ENCODE peak calls at places on chromosomes 2 and 18, in eight cellular contexts. One of them, this sample, is unnamed.

GRCh38 chr2:29936005-29936404 is 14.6 kb upstream of the ALK start:
- DNase-seq in neuronal stem cell: no peak
- DNase-seq in T-helper 2 cell treated with Interferon-gamma antibody and Interleukin-4, amounts not matched to agents 5 μg/mL and 100 μg/mL, for 36 hours: no peak
- DNase-seq in amniotic stem cell: no peak
- DNase-seq in hippocampal formation: no peak
- DNase-seq in activated CD4-positive, alpha-beta T cell treated with anti-CD3 and anti-CD28 coated beads, Interleukin-2, amount 10 ng/mL, durations not matched to agents 24 days and 14 days: no peak
- DNase-seq in body of pancreas: no peak
- DNase-seq in GM03348: no peak
- DNase-seq in this sample: no peak

GRCh38 chr2:54771166-54771565 is 47.7 kb downstream of the EML6 start:
- DNase-seq in GM03348: peak; percentile 30
- DNase-seq in amniotic stem cell: peak; percentile 26
- DNase-seq in activated CD4-positive, alpha-beta T cell treated with anti-CD3 and anti-CD28 coated beads, Interleukin-2, amount 10 ng/mL, durations not matched to agents 24 days and 14 days: peak; percentile 13
- DNase-seq in body of pancreas: no peak
- DNase-seq in T-helper 2 cell treated with Interferon-gamma antibody and Interleukin-4, amounts not matched to agents 5 μg/mL and 100 μg/mL, for 36 hours: no peak
- DNase-seq in hippocampal formation: no peak
- DNase-seq in neuronal stem cell: no peak
- DNase-seq in this sample: no peak

GRCh38 chr2:11698009-11698922 is 28.3 kb upstream of the NTSR2 start:
- DNase-seq in amniotic stem cell: no peak
- DNase-seq in activated CD4-positive, alpha-beta T cell treated with anti-CD3 and anti-CD28 coated beads, Interleukin-2, amount 10 ng/mL, durations not matched to agents 24 days and 14 days: no peak
- DNase-seq in hippocampal formation: no peak
- DNase-seq in body of pancreas: peak; percentile 34
- DNase-seq in GM03348: peak; percentile 63
- DNase-seq in neuronal stem cell: no peak
- DNase-seq in T-helper 2 cell treated with Interferon-gamma antibody and Interleukin-4, amounts not matched to agents 5 μg/mL and 100 μg/mL, for 36 hours: no peak
- DNase-seq in this sample: no peak

GRCh38 chr2:208101716-208102631 is 22.4 kb downstream of the CRYGD start:
- DNase-seq in T-helper 2 cell treated with Interferon-gamma antibody and Interleukin-4, amounts not matched to agents 5 μg/mL and 100 μg/mL, for 36 hours: no peak
- DNase-seq in body of pancreas: no peak
- DNase-seq in neuronal stem cell: no peak
- DNase-seq in GM03348: peak; percentile 35
- DNase-seq in activated CD4-positive, alpha-beta T cell treated with anti-CD3 and anti-CD28 coated beads, Interleukin-2, amount 10 ng/mL, durations not matched to agents 24 days and 14 days: no peak
- DNase-seq in hippocampal formation: peak; percentile 39
- DNase-seq in amniotic stem cell: no peak
- DNase-seq in this sample: no peak

GRCh38 chr2:198004173-198004572 is 199.8 kb downstream of the PLCL1 start:
- DNase-seq in body of pancreas: no peak
- DNase-seq in amniotic stem cell: no peak
- DNase-seq in activated CD4-positive, alpha-beta T cell treated with anti-CD3 and anti-CD28 coated beads, Interleukin-2, amount 10 ng/mL, durations not matched to agents 24 days and 14 days: no peak
- DNase-seq in T-helper 2 cell treated with Interferon-gamma antibody and Interleukin-4, amounts not matched to agents 5 μg/mL and 100 μg/mL, for 36 hours: no peak
- DNase-seq in hippocampal formation: no peak
- DNase-seq in neuronal stem cell: no peak
- DNase-seq in GM03348: peak; percentile 22
- DNase-seq in this sample: no peak

GRCh38 chr2:186542002-186542401 is 47.9 kb upstream of the ITGAV start:
- DNase-seq in neuronal stem cell: no peak
- DNase-seq in GM03348: no peak
- DNase-seq in amniotic stem cell: no peak
- DNase-seq in hippocampal formation: no peak
- DNase-seq in body of pancreas: no peak
- DNase-seq in T-helper 2 cell treated with Interferon-gamma antibody and Interleukin-4, amounts not matched to agents 5 μg/mL and 100 μg/mL, for 36 hours: no peak
- DNase-seq in activated CD4-positive, alpha-beta T cell treated with anti-CD3 and anti-CD28 coated beads, Interleukin-2, amount 10 ng/mL, durations not matched to agents 24 days and 14 days: no peak
- DNase-seq in this sample: no peak

GRCh38 chr2:44941551-44942234 is at the start of gene SIX3:
- DNase-seq in neuronal stem cell: peak; percentile 94
- DNase-seq in GM03348: peak; percentile 53
- DNase-seq in amniotic stem cell: no peak
- DNase-seq in body of pancreas: peak; percentile 38
- DNase-seq in T-helper 2 cell treated with Interferon-gamma antibody and Interleukin-4, amounts not matched to agents 5 μg/mL and 100 μg/mL, for 36 hours: peak; percentile 43
- DNase-seq in activated CD4-positive, alpha-beta T cell treated with anti-CD3 and anti-CD28 coated beads, Interleukin-2, amount 10 ng/mL, durations not matched to agents 24 days and 14 days: peak; percentile 82
- DNase-seq in hippocampal formation: no peak
- DNase-seq in this sample: no peak

GRCh38 chr2:84970956-84971798 is at the start of gene KCMF1:
- DNase-seq in body of pancreas: peak; percentile 84
- DNase-seq in neuronal stem cell: peak; percentile 65
- DNase-seq in T-helper 2 cell treated with Interferon-gamma antibody and Interleukin-4, amounts not matched to agents 5 μg/mL and 100 μg/mL, for 36 hours: peak; percentile 79
- DNase-seq in hippocampal formation: peak; percentile 57
- DNase-seq in GM03348: peak; percentile 93
- DNase-seq in amniotic stem cell: peak; percentile 49
- DNase-seq in activated CD4-positive, alpha-beta T cell treated with anti-CD3 and anti-CD28 coated beads, Interleukin-2, amount 10 ng/mL, durations not matched to agents 24 days and 14 days: peak; percentile 92
- DNase-seq in this sample: no peak

GRCh38 chr2:181438298-181438697 is 18.9 kb upstream of the ITGA4 start:
- DNase-seq in GM03348: no peak
- DNase-seq in body of pancreas: no peak
- DNase-seq in amniotic stem cell: no peak
- DNase-seq in neuronal stem cell: no peak
- DNase-seq in hippocampal formation: no peak
- DNase-seq in activated CD4-positive, alpha-beta T cell treated with anti-CD3 and anti-CD28 coated beads, Interleukin-2, amount 10 ng/mL, durations not matched to agents 24 days and 14 days: peak; percentile 73
- DNase-seq in T-helper 2 cell treated with Interferon-gamma antibody and Interleukin-4, amounts not matched to agents 5 μg/mL and 100 μg/mL, for 36 hours: no peak
- DNase-seq in this sample: no peak

GRCh38 chr2:139162456-139162855 is 382.3 kb upstream of the NXPH2 start:
- DNase-seq in body of pancreas: no peak
- DNase-seq in amniotic stem cell: no peak
- DNase-seq in T-helper 2 cell treated with Interferon-gamma antibody and Interleukin-4, amounts not matched to agents 5 μg/mL and 100 μg/mL, for 36 hours: no peak
- DNase-seq in neuronal stem cell: no peak
- DNase-seq in activated CD4-positive, alpha-beta T cell treated with anti-CD3 and anti-CD28 coated beads, Interleukin-2, amount 10 ng/mL, durations not matched to agents 24 days and 14 days: no peak
- DNase-seq in GM03348: no peak
- DNase-seq in hippocampal formation: no peak
- DNase-seq in this sample: no peak

GRCh38 chr18:55395811-55396210 is 192.2 kb downstream of the TCF4 start:
- DNase-seq in body of pancreas: no peak
- DNase-seq in neuronal stem cell: no peak
- DNase-seq in amniotic stem cell: no peak
- DNase-seq in T-helper 2 cell treated with Interferon-gamma antibody and Interleukin-4, amounts not matched to agents 5 μg/mL and 100 μg/mL, for 36 hours: no peak
- DNase-seq in hippocampal formation: no peak
- DNase-seq in activated CD4-positive, alpha-beta T cell treated with anti-CD3 and anti-CD28 coated beads, Interleukin-2, amount 10 ng/mL, durations not matched to agents 24 days and 14 days: no peak
- DNase-seq in GM03348: no peak
- DNase-seq in this sample: no peak

GRCh38 chr2:108945969-108946368 is 43.1 kb downstream of the EDAR start:
- DNase-seq in hippocampal formation: no peak
- DNase-seq in T-helper 2 cell treated with Interferon-gamma antibody and Interleukin-4, amounts not matched to agents 5 μg/mL and 100 μg/mL, for 36 hours: no peak
- DNase-seq in amniotic stem cell: no peak
- DNase-seq in body of pancreas: peak; percentile 71
- DNase-seq in neuronal stem cell: no peak
- DNase-seq in GM03348: no peak
- DNase-seq in activated CD4-positive, alpha-beta T cell treated with anti-CD3 and anti-CD28 coated beads, Interleukin-2, amount 10 ng/mL, durations not matched to agents 24 days and 14 days: no peak
- DNase-seq in this sample: no peak

GRCh38 chr2:176085861-176086771 is 2.4 kb upstream of the EVX2 start:
- DNase-seq in body of pancreas: peak; percentile 55
- DNase-seq in activated CD4-positive, alpha-beta T cell treated with anti-CD3 and anti-CD28 coated beads, Interleukin-2, amount 10 ng/mL, durations not matched to agents 24 days and 14 days: peak; percentile 60
- DNase-seq in T-helper 2 cell treated with Interferon-gamma antibody and Interleukin-4, amounts not matched to agents 5 μg/mL and 100 μg/mL, for 36 hours: no peak
- DNase-seq in neuronal stem cell: no peak
- DNase-seq in GM03348: peak; percentile 67
- DNase-seq in amniotic stem cell: peak; percentile 48
- DNase-seq in hippocampal formation: peak; percentile 14
- DNase-seq in this sample: no peak

GRCh38 chr18:57659463-57660102 is 37.9 kb upstream of the NARS1 start:
- DNase-seq in amniotic stem cell: no peak
- DNase-seq in activated CD4-positive, alpha-beta T cell treated with anti-CD3 and anti-CD28 coated beads, Interleukin-2, amount 10 ng/mL, durations not matched to agents 24 days and 14 days: no peak
- DNase-seq in neuronal stem cell: no peak
- DNase-seq in hippocampal formation: no peak
- DNase-seq in body of pancreas: no peak
- DNase-seq in GM03348: no peak
- DNase-seq in T-helper 2 cell treated with Interferon-gamma antibody and Interleukin-4, amounts not matched to agents 5 μg/mL and 100 μg/mL, for 36 hours: no peak
- DNase-seq in this sample: no peak

GRCh38 chr18:240175-240574 is 27.7 kb downstream of the THOC1 start:
- DNase-seq in GM03348: no peak
- DNase-seq in activated CD4-positive, alpha-beta T cell treated with anti-CD3 and anti-CD28 coated beads, Interleukin-2, amount 10 ng/mL, durations not matched to agents 24 days and 14 days: no peak
- DNase-seq in T-helper 2 cell treated with Interferon-gamma antibody and Interleukin-4, amounts not matched to agents 5 μg/mL and 100 μg/mL, for 36 hours: no peak
- DNase-seq in body of pancreas: no peak
- DNase-seq in hippocampal formation: no peak
- DNase-seq in neuronal stem cell: no peak
- DNase-seq in amniotic stem cell: no peak
- DNase-seq in this sample: no peak

GRCh38 chr2:62467475-62468321 is 38.3 kb downstream of the TMEM17 start:
- DNase-seq in hippocampal formation: no peak
- DNase-seq in body of pancreas: no peak
- DNase-seq in T-helper 2 cell treated with Interferon-gamma antibody and Interleukin-4, amounts not matched to agents 5 μg/mL and 100 μg/mL, for 36 hours: no peak
- DNase-seq in neuronal stem cell: no peak
- DNase-seq in GM03348: peak; percentile 69
- DNase-seq in activated CD4-positive, alpha-beta T cell treated with anti-CD3 and anti-CD28 coated beads, Interleukin-2, amount 10 ng/mL, durations not matched to agents 24 days and 14 days: no peak
- DNase-seq in amniotic stem cell: no peak
- DNase-seq in this sample: no peak

GRCh38 chr18:26549103-26549485 is 741 bp upstream of the KCTD1 start:
- DNase-seq in body of pancreas: peak; percentile 30
- DNase-seq in hippocampal formation: no peak
- DNase-seq in neuronal stem cell: peak; percentile 48
- DNase-seq in activated CD4-positive, alpha-beta T cell treated with anti-CD3 and anti-CD28 coated beads, Interleukin-2, amount 10 ng/mL, durations not matched to agents 24 days and 14 days: peak; percentile 72
- DNase-seq in amniotic stem cell: no peak
- DNase-seq in GM03348: peak; percentile 57
- DNase-seq in T-helper 2 cell treated with Interferon-gamma antibody and Interleukin-4, amounts not matched to agents 5 μg/mL and 100 μg/mL, for 36 hours: peak; percentile 15
- DNase-seq in this sample: no peak

GRCh38 chr2:181411105-181411849 is 45.9 kb upstream of the ITGA4 start:
- DNase-seq in amniotic stem cell: no peak
- DNase-seq in activated CD4-positive, alpha-beta T cell treated with anti-CD3 and anti-CD28 coated beads, Interleukin-2, amount 10 ng/mL, durations not matched to agents 24 days and 14 days: no peak
- DNase-seq in body of pancreas: no peak
- DNase-seq in T-helper 2 cell treated with Interferon-gamma antibody and Interleukin-4, amounts not matched to agents 5 μg/mL and 100 μg/mL, for 36 hours: no peak
- DNase-seq in neuronal stem cell: peak; percentile 21
- DNase-seq in hippocampal formation: no peak
- DNase-seq in GM03348: no peak
- DNase-seq in this sample: peak; percentile 18

This sample was measured in iPS DF 6.9.